ENCODE peak calls at places on chromosomes 5 and 9, in nine cellular contexts. E is foreskin fibroblast, C is GM12864, F is kidney, S is HFFc6, Q is sigmoid colon, K is IMR-90, A is brain microvascular endothelial cell, W is A549. G is an unnamed sample.

GRCh38 chr9:114279693-114280092 is 43.2 kb upstream of the ORM1 start:
- DNase-seq in Q (peak; percentile 37), K (no peak), W (no peak), E (no peak), F (peak; percentile 5), C (no peak), A (no peak), S (no peak), G (peak; percentile 4)

GRCh38 chr5:95879661-95880060 is 57.1 kb upstream of the GLRX start:
- DNase-seq in Q (no peak), C (no peak), W (no peak), F (no peak), A (no peak), K (no peak), S (no peak), E (no peak), G (no peak)

GRCh38 chr5:39266442-39266841 is 47.1 kb upstream of the FYB1 start:
- DNase-seq in W (peak; percentile 23), A (no peak), E (peak; percentile 39), F (no peak), S (peak; percentile 39), Q (no peak), C (no peak), K (peak; percentile 5), G (no peak)

GRCh38 chr5:172427202-172427601 is 27.1 kb downstream of the SH3PXD2B start:
- DNase-seq in W (no peak), Q (no peak), C (no peak), K (no peak), F (no peak), E (no peak), A (no peak), S (no peak), G (no peak)

GRCh38 chr5:84478603-84479002 is 93.9 kb upstream of the EDIL3 start:
- DNase-seq in S (no peak), W (no peak), Q (no peak), C (no peak), A (no peak), E (no peak), F (no peak), K (peak; percentile 33), G (no peak)

GRCh38 chr5:15929616-15930303 is 249.8 kb downstream of the MARCHF11 start:
- DNase-seq in W (no peak), S (peak; percentile 62), F (no peak), C (no peak), K (peak; percentile 90), A (no peak), E (peak; percentile 88), Q (no peak), G (no peak)

GRCh38 chr5:120794121-120794520 is 330.0 kb downstream of the PRR16 start:
- DNase-seq in F (no peak), K (peak; percentile 28), E (peak; percentile 41), W (no peak), C (no peak), Q (no peak), A (no peak), S (no peak), G (no peak)

GRCh38 chr9:94806307-94806893 is 79.9 kb downstream of the AOPEP start:
- DNase-seq in C (no peak), E (no peak), K (no peak), F (no peak), S (peak; percentile 26), A (no peak), Q (no peak), W (peak; percentile 90), G (no peak)

GRCh38 chr5:61881821-61882220 is 424.2 kb upstream of the KIF2A start:
- DNase-seq in K (peak; percentile 3), S (no peak), F (peak; percentile 68), E (peak; percentile 24), W (no peak), A (peak; percentile 60), Q (no peak), C (no peak), G (no peak)

GRCh38 chr5:95838001-95838520 is 15.5 kb upstream of the GLRX start:
- DNase-seq in W (no peak), S (no peak), A (no peak), C (no peak), F (no peak), E (no peak), Q (no peak), K (no peak), G (no peak)

GRCh38 chr5:142783601-142784291 is 13.6 kb downstream of the ARHGAP26 start:
- DNase-seq in Q (peak; percentile 75), C (no peak), F (no peak), E (peak; percentile 63), A (no peak), W (no peak), S (no peak), K (no peak), G (no peak)

GRCh38 chr9:33858346-33858869 is 41.4 kb downstream of the UBE2R2 start:
- DNase-seq in Q (no peak), S (no peak), A (no peak), K (peak; percentile 19), F (no peak), E (no peak), C (no peak), W (peak; percentile 11), G (no peak)

GRCh38 chr9:33856247-33856646 is 39.3 kb downstream of the UBE2R2 start:
- DNase-seq in K (no peak), C (no peak), S (no peak), A (no peak), F (no peak), Q (no peak), W (no peak), E (no peak), G (no peak)

GRCh38 chr9:33861917-33862453 is 45.0 kb downstream of the UBE2R2 start:
- DNase-seq in W (no peak), A (no peak), Q (no peak), S (no peak), F (no peak), K (no peak), E (no peak), C (no peak), G (no peak)

GRCh38 chr9:33860200-33860871 is 43.4 kb downstream of the UBE2R2 start:
- DNase-seq in Q (no peak), F (no peak), S (no peak), W (no peak), E (no peak), A (no peak), K (no peak), C (no peak), G (no peak)
- TF ChIP-seq CTCF in Q (no peak), F (no peak), S (peak; percentile 48), W (no peak), E (no peak), A (peak; percentile 26), K (no peak), C (peak; percentile 42), G (no peak)

GRCh38 chr5:639253-639530 is 27.1 kb downstream of the CEP72 start:
- DNase-seq in C (no peak), K (no peak), Q (no peak), F (no peak), S (no peak), A (no peak), W (no peak), E (no peak), G (no peak)

GRCh38 chr5:636951-637350 is 24.8 kb downstream of the CEP72 start:
- DNase-seq in K (no peak), F (no peak), A (no peak), W (no peak), C (no peak), E (no peak), S (no peak), Q (no peak), G (peak; percentile 20)

GRCh38 chr5:637581-638450 is 25.7 kb downstream of the CEP72 start:
- DNase-seq in F (no peak), Q (no peak), K (no peak), A (no peak), S (no peak), W (no peak), C (no peak), E (no peak), G (peak; percentile 28)

GRCh38 chr5:639584-640213 is 27.6 kb downstream of the CEP72 start:
- DNase-seq in W (no peak), Q (no peak), C (no peak), E (no peak), S (no peak), F (no peak), A (no peak), K (no peak), G (peak; percentile 38)

GRCh38 chr5:638501-639252 is 26.5 kb downstream of the CEP72 start:
- DNase-seq in E (no peak), C (no peak), W (no peak), K (no peak), Q (no peak), S (no peak), A (no peak), F (no peak), G (peak; percentile 41)
- TF ChIP-seq CTCF in E (no peak), C (no peak), W (no peak), K (no peak), Q (no peak), S (no peak), A (no peak), F (no peak), G (no peak)

GRCh38 chr5:141040093-141040762 is 10.9 kb upstream of the PCDHB1 start:
- DNase-seq in E (no peak), W (peak; percentile 75), S (no peak), K (no peak), A (no peak), F (peak; percentile 79), C (no peak), Q (no peak), G (peak; percentile 65)
- TF ChIP-seq CTCF in E (no peak), W (peak; percentile 79), S (peak; percentile 46), K (no peak), A (no peak), F (peak; percentile 61), C (no peak), Q (no peak), G (peak; percentile 39)

DNA sequence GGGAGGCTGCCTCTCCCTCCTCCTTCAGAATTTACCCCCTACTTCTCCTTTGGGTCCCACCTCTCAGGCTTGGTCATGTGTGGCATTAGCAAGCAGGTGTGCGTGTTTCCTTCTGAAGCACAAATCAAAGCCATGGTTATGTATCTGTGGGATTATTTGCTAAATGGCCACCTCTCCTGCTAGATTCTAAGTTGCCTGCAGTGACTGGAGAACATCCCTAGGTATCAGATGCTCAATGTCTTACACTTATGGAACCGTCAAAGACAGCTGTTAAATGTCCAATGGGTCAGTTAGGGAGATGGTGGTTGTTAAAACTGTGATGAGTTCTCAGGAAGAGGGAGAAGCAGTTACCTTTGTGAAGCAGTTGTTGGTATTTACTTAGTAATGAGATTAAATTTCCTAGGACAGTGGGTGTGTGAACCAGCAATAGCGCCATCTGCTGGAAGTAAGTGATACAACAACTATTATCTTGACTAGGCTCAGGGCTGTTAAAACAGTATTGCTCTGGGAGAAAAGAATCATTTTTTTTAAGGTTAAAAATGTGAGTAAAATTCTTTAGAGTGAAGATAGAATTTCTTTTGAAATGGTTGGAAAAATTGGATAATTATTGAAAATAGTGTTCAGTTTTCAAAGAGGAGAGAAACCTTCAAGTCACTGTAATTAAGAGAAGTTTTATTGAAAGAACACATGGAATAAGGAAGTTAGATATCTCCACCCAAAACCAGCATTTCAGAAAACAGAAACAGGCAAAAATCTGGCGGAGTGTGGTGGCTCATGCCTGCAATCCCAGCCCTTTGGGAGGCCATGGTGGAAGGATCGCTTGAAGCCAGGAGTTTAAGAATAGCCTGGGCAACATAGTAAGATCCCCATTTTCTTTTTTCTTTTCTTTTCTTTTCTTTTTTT is 71.3 kb downstream of the TMC1 start:
- DNase-seq in E (peak; percentile 84), K (peak; percentile 72), A (peak; percentile 46), F (no peak), S (peak; percentile 51), C (peak; percentile 21), Q (no peak), W (peak; percentile 78), G (no peak)
- TF ChIP-seq CTCF in E (peak; percentile 58), K (peak; percentile 83), A (peak; percentile 69), F (peak; percentile 87), S (peak; percentile 98), C (peak; percentile 53), Q (peak; percentile 87), W (peak; percentile 92), G (peak; percentile 83)

G was measured in lower lobe of right lung.